ENCODE peak calls at places on chromosomes 5 and 9, in nine cellular contexts. One of them, this sample, is unnamed.

GRCh38 chr9:557601-558201 is 283.8 kb upstream of the DMRT1 start:
- DNase-seq in CD8-positive, alpha-beta T cell: no peak
- DNase-seq in CD8-positive, alpha-beta memory T cell: no peak
- DNase-seq in BJ: no peak
- DNase-seq in IMR-90: no peak
- DNase-seq in A549: peak
- DNase-seq in astrocyte of the spinal cord: peak
- DNase-seq in spleen: no peak
- DNase-seq in aorta: no peak
- DNase-seq in this sample: no peak

GRCh38 chr9:15572200-15572599 is 19.4 kb downstream of the CCDC171 start:
- DNase-seq in CD8-positive, alpha-beta memory T cell: no peak
- DNase-seq in aorta: no peak
- DNase-seq in A549: no peak
- DNase-seq in BJ: no peak
- DNase-seq in astrocyte of the spinal cord: peak
- DNase-seq in spleen: no peak
- DNase-seq in CD8-positive, alpha-beta T cell: no peak
- DNase-seq in IMR-90: peak
- DNase-seq in this sample: no peak

GRCh38 chr9:21415492-21416267 is 6.8 kb downstream of the IFNA8 start:
- DNase-seq in astrocyte of the spinal cord: peak
- DNase-seq in spleen: no peak
- DNase-seq in A549: peak
- DNase-seq in BJ: no peak
- DNase-seq in aorta: no peak
- DNase-seq in IMR-90: no peak
- DNase-seq in CD8-positive, alpha-beta memory T cell: no peak
- DNase-seq in CD8-positive, alpha-beta T cell: no peak
- DNase-seq in this sample: no peak

GRCh38 chr5:38667499-38667776 is 111.0 kb upstream of the LIFR start:
- DNase-seq in aorta: no peak
- DNase-seq in IMR-90: no peak
- DNase-seq in A549: no peak
- DNase-seq in spleen: no peak
- DNase-seq in CD8-positive, alpha-beta memory T cell: no peak
- DNase-seq in astrocyte of the spinal cord: no peak
- DNase-seq in BJ: no peak
- DNase-seq in CD8-positive, alpha-beta T cell: no peak
- DNase-seq in this sample: no peak

GRCh38 chr5:82728931-82729717 is 348.1 kb downstream of the TMEM167A start:
- DNase-seq in BJ: no peak
- DNase-seq in astrocyte of the spinal cord: no peak
- DNase-seq in A549: no peak
- DNase-seq in CD8-positive, alpha-beta T cell: no peak
- DNase-seq in spleen: no peak
- DNase-seq in IMR-90: no peak
- DNase-seq in CD8-positive, alpha-beta memory T cell: no peak
- DNase-seq in aorta: no peak
- DNase-seq in this sample: no peak

GRCh38 chr9:84139296-84140100 is 158.9 kb downstream of the RMI1 start:
- DNase-seq in CD8-positive, alpha-beta T cell: no peak
- DNase-seq in aorta: no peak
- DNase-seq in BJ: no peak
- DNase-seq in IMR-90: peak
- DNase-seq in CD8-positive, alpha-beta memory T cell: no peak
- DNase-seq in spleen: no peak
- DNase-seq in A549: peak
- DNase-seq in astrocyte of the spinal cord: peak
- DNase-seq in this sample: peak

GRCh38 chr9:98078895-98079294 is 22.4 kb downstream of the NANS start:
- DNase-seq in aorta: no peak
- DNase-seq in BJ: no peak
- DNase-seq in astrocyte of the spinal cord: no peak
- DNase-seq in IMR-90: no peak
- DNase-seq in CD8-positive, alpha-beta T cell: no peak
- DNase-seq in A549: no peak
- DNase-seq in CD8-positive, alpha-beta memory T cell: no peak
- DNase-seq in spleen: peak
- DNase-seq in this sample: no peak

GRCh38 chr5:124315746-124316415 is 430.6 kb downstream of the ZNF608 start:
- DNase-seq in spleen: no peak
- DNase-seq in BJ: no peak
- DNase-seq in aorta: no peak
- DNase-seq in CD8-positive, alpha-beta memory T cell: no peak
- DNase-seq in astrocyte of the spinal cord: no peak
- DNase-seq in A549: no peak
- DNase-seq in CD8-positive, alpha-beta T cell: no peak
- DNase-seq in IMR-90: peak
- DNase-seq in this sample: peak

GRCh38 chr5:10607666-10608442 is 44.0 kb downstream of the ANKRD33B start:
- DNase-seq in CD8-positive, alpha-beta T cell: no peak
- DNase-seq in A549: peak
- DNase-seq in spleen: no peak
- DNase-seq in CD8-positive, alpha-beta memory T cell: no peak
- DNase-seq in aorta: no peak
- DNase-seq in astrocyte of the spinal cord: peak
- DNase-seq in BJ: no peak
- DNase-seq in IMR-90: peak
- DNase-seq in this sample: peak

GRCh38 chr5:89769975-89770374 is 639.6 kb downstream of the CETN3 start:
- DNase-seq in spleen: no peak
- DNase-seq in A549: no peak
- DNase-seq in CD8-positive, alpha-beta T cell: no peak
- DNase-seq in BJ: no peak
- DNase-seq in astrocyte of the spinal cord: peak
- DNase-seq in CD8-positive, alpha-beta memory T cell: no peak
- DNase-seq in IMR-90: peak
- DNase-seq in aorta: no peak
- DNase-seq in this sample: peak

GRCh38 chr5:158802941-158803341 is 296.8 kb downstream of the EBF1 start:
- DNase-seq in astrocyte of the spinal cord: peak
- DNase-seq in CD8-positive, alpha-beta memory T cell: no peak
- DNase-seq in IMR-90: peak
- DNase-seq in BJ: peak
- DNase-seq in A549: no peak
- DNase-seq in CD8-positive, alpha-beta T cell: no peak
- DNase-seq in aorta: no peak
- DNase-seq in spleen: no peak
- DNase-seq in this sample: peak

GRCh38 chr5:1471997-1472963 is 27.0 kb upstream of the SLC6A3 start:
- DNase-seq in CD8-positive, alpha-beta memory T cell: no peak
- DNase-seq in A549: no peak
- DNase-seq in aorta: peak
- DNase-seq in astrocyte of the spinal cord: no peak
- DNase-seq in BJ: no peak
- DNase-seq in spleen: no peak
- DNase-seq in CD8-positive, alpha-beta T cell: no peak
- DNase-seq in IMR-90: no peak
- DNase-seq in this sample: no peak

DNA sequence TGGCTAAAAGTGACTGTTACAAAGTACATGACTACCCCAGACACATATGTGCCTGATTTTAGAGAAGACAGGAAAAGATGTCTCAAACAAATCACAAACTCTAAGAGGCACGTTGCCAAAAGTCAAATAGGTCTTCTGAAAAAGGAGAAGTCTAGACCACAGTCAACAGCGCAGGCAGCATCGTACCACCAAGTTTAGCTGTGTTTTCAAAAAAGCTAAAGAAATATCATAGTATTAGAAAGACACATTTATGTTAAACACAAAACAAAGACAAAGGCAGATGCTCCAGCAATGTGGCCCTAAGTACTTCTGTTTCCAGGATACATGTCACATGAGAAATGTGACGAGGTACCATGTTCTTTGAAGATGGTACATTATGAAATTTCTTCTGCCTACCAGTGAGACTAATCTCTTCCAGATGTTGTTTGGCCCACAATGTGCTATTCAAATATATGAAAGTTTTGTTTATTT is 43.5 kb downstream of the LPAR1 start:
- DNase-seq in CD8-positive, alpha-beta memory T cell: no peak
- DNase-seq in aorta: no peak
- DNase-seq in IMR-90: peak
- DNase-seq in astrocyte of the spinal cord: peak
- DNase-seq in A549: no peak
- DNase-seq in spleen: no peak
- DNase-seq in CD8-positive, alpha-beta T cell: no peak
- DNase-seq in BJ: no peak
- DNase-seq in this sample: peak
- H3K4me3 ChIP-seq in CD8-positive, alpha-beta memory T cell: no peak
- H3K4me3 ChIP-seq in aorta: no peak
- H3K4me3 ChIP-seq in IMR-90: no peak
- H3K4me3 ChIP-seq in astrocyte of the spinal cord: no peak
- H3K4me3 ChIP-seq in A549: no peak
- H3K4me3 ChIP-seq in spleen: no peak
- H3K4me3 ChIP-seq in CD8-positive, alpha-beta T cell: no peak
- H3K4me3 ChIP-seq in BJ: no peak
- H3K4me3 ChIP-seq in this sample: no peak

GRCh38 chr9:95018099-95018927 is 291.8 kb downstream of the AOPEP start:
- DNase-seq in CD8-positive, alpha-beta memory T cell: no peak
- DNase-seq in A549: peak
- DNase-seq in aorta: peak
- DNase-seq in astrocyte of the spinal cord: peak
- DNase-seq in IMR-90: peak
- DNase-seq in spleen: no peak
- DNase-seq in BJ: peak
- DNase-seq in CD8-positive, alpha-beta T cell: no peak
- DNase-seq in this sample: peak
- H3K4me3 ChIP-seq in CD8-positive, alpha-beta memory T cell: no peak
- H3K4me3 ChIP-seq in A549: peak
- H3K4me3 ChIP-seq in aorta: peak
- H3K4me3 ChIP-seq in astrocyte of the spinal cord: no peak
- H3K4me3 ChIP-seq in IMR-90: no peak
- H3K4me3 ChIP-seq in spleen: no peak
- H3K4me3 ChIP-seq in BJ: no peak
- H3K4me3 ChIP-seq in CD8-positive, alpha-beta T cell: no peak
- H3K4me3 ChIP-seq in this sample: no peak

DNA sequence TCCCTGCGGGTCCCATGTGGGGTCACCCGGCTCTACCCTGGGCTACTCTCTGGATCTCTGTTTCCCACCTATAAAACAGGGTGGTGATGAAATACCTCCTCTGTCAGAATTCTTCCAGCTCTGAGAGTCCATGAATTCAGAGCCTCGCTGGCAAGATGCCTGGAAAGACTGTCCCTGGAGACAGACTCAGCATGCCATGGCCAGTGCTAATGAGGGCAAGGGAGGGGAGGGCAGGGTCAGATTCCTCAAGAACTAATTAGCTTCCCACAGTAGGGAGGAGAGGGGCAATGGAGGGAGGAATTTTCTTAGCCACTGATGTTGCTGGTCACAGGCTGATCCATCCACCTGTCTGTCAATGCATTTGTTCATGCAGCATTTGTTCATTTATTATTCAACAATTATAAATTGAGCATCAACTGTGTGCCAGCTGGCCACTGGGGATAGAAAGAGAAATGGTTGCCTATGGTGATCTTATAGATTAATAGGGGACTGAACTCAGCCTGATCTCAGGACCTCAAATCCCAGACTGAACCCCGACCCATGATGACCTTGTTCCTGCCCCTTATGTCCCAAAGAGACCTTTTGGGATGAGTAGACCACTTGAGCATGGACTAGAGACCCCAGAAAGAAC is 4.7 kb downstream of the SYNPO start:
- DNase-seq in spleen: no peak
- DNase-seq in astrocyte of the spinal cord: peak
- DNase-seq in CD8-positive, alpha-beta T cell: no peak
- DNase-seq in CD8-positive, alpha-beta memory T cell: no peak
- DNase-seq in BJ: peak
- DNase-seq in IMR-90: peak
- DNase-seq in aorta: peak
- DNase-seq in A549: no peak
- DNase-seq in this sample: peak
- H3K4me3 ChIP-seq in spleen: no peak
- H3K4me3 ChIP-seq in astrocyte of the spinal cord: no peak
- H3K4me3 ChIP-seq in CD8-positive, alpha-beta T cell: no peak
- H3K4me3 ChIP-seq in CD8-positive, alpha-beta memory T cell: no peak
- H3K4me3 ChIP-seq in BJ: no peak
- H3K4me3 ChIP-seq in IMR-90: no peak
- H3K4me3 ChIP-seq in aorta: no peak
- H3K4me3 ChIP-seq in A549: no peak
- H3K4me3 ChIP-seq in this sample: no peak

GRCh38 chr9:101516655-101517054 is 17.0 kb upstream of the RNF20 start:
- DNase-seq in IMR-90: no peak
- DNase-seq in CD8-positive, alpha-beta T cell: no peak
- DNase-seq in A549: no peak
- DNase-seq in CD8-positive, alpha-beta memory T cell: no peak
- DNase-seq in spleen: no peak
- DNase-seq in astrocyte of the spinal cord: no peak
- DNase-seq in aorta: no peak
- DNase-seq in BJ: no peak
- DNase-seq in this sample: no peak
- H3K4me3 ChIP-seq in IMR-90: no peak
- H3K4me3 ChIP-seq in CD8-positive, alpha-beta T cell: no peak
- H3K4me3 ChIP-seq in A549: no peak
- H3K4me3 ChIP-seq in CD8-positive, alpha-beta memory T cell: no peak
- H3K4me3 ChIP-seq in spleen: no peak
- H3K4me3 ChIP-seq in astrocyte of the spinal cord: no peak
- H3K4me3 ChIP-seq in aorta: no peak
- H3K4me3 ChIP-seq in BJ: no peak
- H3K4me3 ChIP-seq in this sample: no peak